ENCODE peak calls at places on chromosomes 6 and 20, in seven cellular contexts. B, C, F, I, T, W and M are unnamed samples.

GRCh38 chr20:11375368-11375767 is 542.3 kb upstream of the BTBD3 start:
- DNase-seq in B (no peak), C (no peak), F (no peak), I (no peak), T (no peak), W (no peak), M (no peak)

GRCh38 chr20:25310921-25311728 is 63.2 kb downstream of the PYGB start:
- DNase-seq in B (peak; percentile 98), C (no peak), F (no peak), I (peak; percentile 58), T (no peak), W (no peak), M (no peak)

GRCh38 chr6:1262704-1263038 is 49.2 kb upstream of the FOXQ1 start:
- DNase-seq in B (no peak), C (no peak), F (no peak), I (no peak), T (no peak), W (no peak), M (no peak)

GRCh38 chr6:156282087-156282486 is 495.1 kb upstream of the ARID1B start:
- DNase-seq in B (no peak), C (no peak), F (no peak), I (no peak), T (no peak), W (no peak), M (no peak)

GRCh38 chr6:29603930-29604329 is 19.0 kb downstream of the OR2H2 start:
- DNase-seq in B (no peak), C (no peak), F (no peak), I (no peak), T (no peak), W (no peak), M (no peak)

GRCh38 chr20:13549451-13549850 is 89.3 kb downstream of the TASP1 start:
- DNase-seq in B (no peak), C (no peak), F (no peak), I (no peak), T (no peak), W (no peak), M (no peak)

GRCh38 chr6:33497157-33497556 is 42.8 kb downstream of the ZBTB9 start:
- DNase-seq in B (no peak), C (no peak), F (no peak), I (no peak), T (no peak), W (no peak), M (no peak)

GRCh38 chr6:16473184-16473907 is 235.0 kb downstream of the GMPR start:
- DNase-seq in B (no peak), C (no peak), F (no peak), I (no peak), T (no peak), W (no peak), M (no peak)

GRCh38 chr20:24470031-24470781 is 777 bp downstream of the SYNDIG1 start:
- DNase-seq in B (no peak), C (no peak), F (no peak), I (no peak), T (no peak), W (no peak), M (no peak)

GRCh38 chr6:95120984-95121383 is 456.4 kb upstream of the MANEA start:
- DNase-seq in B (no peak), C (no peak), F (no peak), I (no peak), T (no peak), W (no peak), M (no peak)

GRCh38 chr6:12735786-12736185 is 19.2 kb downstream of the PHACTR1 start:
- DNase-seq in B (no peak), C (no peak), F (no peak), I (no peak), T (no peak), W (no peak), M (no peak)

GRCh38 chr20:21557246-21557982 is 43.5 kb upstream of the NKX2-2 start:
- DNase-seq in B (no peak), C (no peak), F (no peak), I (no peak), T (peak; percentile 14), W (no peak), M (peak; percentile 10)

GRCh38 chr6:124928831-124929230 is 33.4 kb upstream of the RNF217 start:
- DNase-seq in B (no peak), C (no peak), F (no peak), I (no peak), T (no peak), W (no peak), M (no peak)

GRCh38 chr6:41367700-41368099 is 32.3 kb downstream of the NCR2 start:
- DNase-seq in B (no peak), C (peak; percentile 81), F (peak; percentile 73), I (peak; percentile 13), T (no peak), W (peak; percentile 39), M (no peak)

GRCh38 chr20:44006126-44006525 is 91.5 kb downstream of the TOX2 start:
- DNase-seq in B (no peak), C (no peak), F (no peak), I (no peak), T (no peak), W (no peak), M (no peak)

GRCh38 chr20:25084616-25085187 is 2.8 kb upstream of the VSX1 start:
- DNase-seq in B (no peak), C (no peak), F (no peak), I (no peak), T (no peak), W (no peak), M (no peak)

GRCh38 chr20:50572922-50573777 is 63.0 kb downstream of the PTPN1 start:
- DNase-seq in B (peak; percentile 55), C (no peak), F (no peak), I (peak; percentile 46), T (no peak), W (no peak), M (no peak)

GRCh38 chr6:108108374-108108773 is 33.8 kb upstream of the OSTM1 start:
- DNase-seq in B (no peak), C (no peak), F (no peak), I (no peak), T (no peak), W (no peak), M (no peak)

GRCh38 chr6:166361080-166361429 is 18.7 kb upstream of the SFT2D1 start:
- DNase-seq in B (no peak), C (no peak), F (peak; percentile 12), I (no peak), T (no peak), W (no peak), M (no peak)

GRCh38 chr6:87070750-87071149 is 24.2 kb downstream of the CGA start:
- DNase-seq in B (no peak), C (no peak), F (no peak), I (no peak), T (no peak), W (no peak), M (no peak)

GRCh38 chr20:8932192-8933150 is 136.4 kb upstream of the PLCB4 start:
- DNase-seq in B (no peak), C (no peak), F (no peak), I (no peak), T (no peak), W (no peak), M (no peak)

GRCh38 chr6:41936073-41936837 is 5.4 kb downstream of the CCND3 start:
- DNase-seq in B (peak; percentile 70), C (peak; percentile 53), F (peak; percentile 94), I (peak; percentile 65), T (peak; percentile 31), W (peak; percentile 50), M (peak; percentile 68)

GRCh38 chr6:107624050-107624449 is 134.1 kb downstream of the SOBP start:
- DNase-seq in B (no peak), C (no peak), F (peak; percentile 49), I (no peak), T (no peak), W (no peak), M (no peak)

GRCh38 chr20:42524058-42524457 is 665.6 kb downstream of the PTPRT start:
- DNase-seq in B (no peak), C (no peak), F (no peak), I (no peak), T (no peak), W (no peak), M (no peak)